ENCODE peak calls at places on chromosomes 13 and 19, in four cellular contexts. K is MM.1S; Y is fibroblast of lung; M is CD8-positive, alpha-beta T cell. Z is an unnamed sample. For H3K27me3, the result is how much of the 10 kb centered on the place peaks cover.

GRCh38 chr13:112779856-112780604 is 90.2 kb downstream of the ATP11A start:
- DNase-seq in M (no peak), K (no peak), Y (no peak), Z (no peak)

GRCh38 chr13:65808061-65808460 is 1422.1 kb downstream of the PCDH9 start:
- DNase-seq in K (no peak), M (no peak), Y (peak), Z (no peak)

GRCh38 chr19:45508931-45509691 is 1.8 kb downstream of the VASP start:
- DNase-seq in Y (peak), K (peak), M (no peak), Z (peak)

GRCh38 chr13:32229443-32229842 is 85.7 kb downstream of the ZAR1L start:
- DNase-seq in Y (no peak), M (no peak), K (no peak), Z (no peak)

GRCh38 chr13:107233541-107233940 is 665.6 kb upstream of the ARGLU1 start:
- DNase-seq in M (no peak), K (no peak), Y (no peak), Z (no peak)

GRCh38 chr19:45103200-45103624 is 10.2 kb downstream of the PPP1R37 start:
- DNase-seq in K (no peak), M (no peak), Y (peak), Z (peak)

GRCh38 chr19:14091885-14092462 is 1.4 kb upstream of the SAMD1 start:
- DNase-seq in K (no peak), Y (no peak), M (no peak), Z (no peak)

GRCh38 chr13:83618966-83619365 is 263.3 kb downstream of the SLITRK1 start:
- DNase-seq in M (no peak), K (no peak), Y (peak), Z (no peak)

GRCh38 chr13:36998624-36999041 is 507 bp downstream of the ALG5 start:
- DNase-seq in Y (no peak), M (no peak), K (peak), Z (no peak)

GRCh38 chr13:27423333-27423732 is 1.1 kb upstream of the GTF3A start:
- DNase-seq in K (no peak), M (no peak), Y (no peak), Z (no peak)

GRCh38 chr19:35247526-35248309 is 1.1 kb upstream of the LSR start:
- DNase-seq in M (no peak), K (peak), Y (no peak), Z (peak)

GRCh38 chr13:27355894-27356293 is 68.5 kb upstream of the GTF3A start:
- DNase-seq in K (no peak), Y (no peak), M (no peak), Z (no peak)

GRCh38 chr19:43395561-43395960 is 19.1 kb upstream of the TEX101 start:
- DNase-seq in K (no peak), M (no peak), Y (no peak), Z (no peak)

GRCh38 chr19:10292789-10293636 is 3.3 kb downstream of the ICAM5 start:
- DNase-seq in M (no peak), Y (no peak), K (no peak), Z (no peak)
- H3K27me3 ChIP-seq in M (half or more), Y (under half), K (under half), Z (half or more)

GRCh38 chr19:4029247-4029614 is 21.7 kb downstream of the PIAS4 start:
- DNase-seq in Y (no peak), K (no peak), M (no peak), Z (no peak)

GRCh38 chr19:4028334-4029246 is 21.1 kb downstream of the PIAS4 start:
- DNase-seq in M (no peak), Y (no peak), K (no peak), Z (no peak)

GRCh38 chr19:4027146-4027545 is 19.6 kb downstream of the PIAS4 start:
- DNase-seq in Y (no peak), K (no peak), M (no peak), Z (no peak)

GRCh38 chr19:4023600-4024398 is 16.3 kb downstream of the PIAS4 start:
- DNase-seq in K (no peak), Y (no peak), M (no peak), Z (no peak)

DNA sequence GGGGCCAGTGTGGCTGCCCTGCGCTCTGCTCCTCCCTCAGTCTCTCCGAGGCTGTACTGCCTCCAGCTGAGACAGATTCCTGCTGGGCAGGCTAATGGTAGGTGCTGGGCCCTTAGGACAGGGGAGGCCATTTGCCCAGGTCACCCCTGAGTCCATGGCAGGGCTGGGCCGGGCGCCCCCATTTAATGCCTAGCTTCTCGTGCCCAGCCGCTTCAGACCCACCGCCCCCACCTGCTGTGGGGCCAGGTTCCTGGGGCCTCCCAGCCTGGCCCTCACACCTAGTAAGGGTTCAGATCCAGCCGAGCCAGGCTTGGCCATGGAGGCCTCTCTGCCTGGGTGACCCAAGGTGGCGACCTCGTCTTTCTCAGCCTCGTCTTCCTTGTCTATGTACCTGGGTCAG is 17.8 kb downstream of the PIAS4 start:
- DNase-seq in M (no peak), K (no peak), Y (no peak), Z (no peak)
- H3K27me3 ChIP-seq in M (under half), K (under half), Y (under half), Z (under half)

GRCh38 chr19:17802137-17802858 is 7.4 kb downstream of the B3GNT3 start:
- DNase-seq in K (no peak), M (no peak), Y (no peak), Z (no peak)
- H3K27me3 ChIP-seq in K (half or more), M (under half), Y (under half), Z (under half)

GRCh38 chr19:4151623-4152022 is 1.8 kb upstream of the CREB3L3 start:
- DNase-seq in Y (no peak), M (no peak), K (no peak), Z (no peak)
- H3K27me3 ChIP-seq in Y (under half), M (under half), K (half or more), Z (under half)

GRCh38 chr19:54415901-54416621 is 797 bp downstream of the TTYH1 start:
- DNase-seq in M (no peak), K (no peak), Y (no peak), Z (no peak)
- H3K27me3 ChIP-seq in M (under half), K (half or more), Y (under half), Z (under half)

GRCh38 chr13:51541809-51542258 is 42.4 kb upstream of the WDFY2 start:
- DNase-seq in K (no peak), Y (no peak), M (no peak), Z (no peak)
- H3K27me3 ChIP-seq in K (under half), Y (under half), M (under half), Z (under half)

DNA sequence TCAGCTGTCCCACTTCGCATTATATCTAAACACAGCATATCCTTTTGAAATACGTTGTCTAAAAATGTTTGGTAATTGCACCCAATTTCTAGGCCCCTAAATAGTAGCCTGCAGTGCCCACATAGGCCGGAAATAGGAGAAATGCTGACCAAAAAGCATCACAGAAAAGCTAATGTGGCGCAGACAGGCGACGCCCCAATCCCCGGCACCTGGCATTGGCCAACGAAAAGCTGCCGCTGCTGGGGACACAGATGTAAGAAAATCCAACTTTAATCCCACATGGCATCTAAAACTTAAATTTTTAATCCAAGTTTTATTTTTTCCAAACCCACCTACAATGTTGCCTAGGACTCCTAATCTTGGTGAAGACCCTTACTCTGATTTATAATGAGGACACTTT is 4.0 kb downstream of the SAFB2 start:
- DNase-seq in Y (no peak), M (no peak), K (no peak), Z (no peak)
- H3K27me3 ChIP-seq in Y (under half), M (under half), K (under half), Z (under half)

DNA sequence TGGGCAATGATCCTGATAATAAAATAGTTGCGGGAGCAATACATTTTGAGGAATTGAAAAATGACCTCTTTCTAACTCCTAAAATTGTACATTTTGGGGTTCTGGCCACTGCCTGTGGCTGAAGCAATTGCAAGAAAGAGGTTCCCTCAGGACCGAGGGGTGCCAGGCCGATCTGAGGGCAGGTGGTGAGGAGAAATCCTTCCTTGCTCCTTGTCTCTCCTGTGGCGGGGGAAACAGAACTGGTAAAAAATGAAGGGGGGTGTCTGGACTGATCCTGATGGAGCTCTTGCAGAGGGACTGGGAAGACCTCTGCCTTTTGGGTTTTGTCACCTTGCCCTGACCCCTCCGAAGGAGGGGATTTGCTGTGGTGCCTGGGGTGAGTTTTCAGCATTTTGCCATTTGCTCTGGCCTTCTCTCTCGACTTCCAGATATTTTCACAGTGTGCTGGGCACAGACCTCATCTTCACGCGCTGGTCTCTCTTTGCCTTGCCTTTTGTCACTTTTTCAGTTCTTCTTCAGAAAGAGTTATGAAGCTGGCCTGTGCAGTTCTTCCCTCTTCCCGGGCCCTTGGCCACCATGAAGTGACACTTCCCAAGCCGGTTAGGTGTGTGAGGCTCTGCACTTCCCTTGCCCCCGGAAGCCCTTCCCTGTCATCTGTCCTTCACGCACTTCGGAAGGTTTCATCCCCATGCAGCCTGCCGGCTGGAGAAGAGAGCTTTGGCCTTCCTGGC is 22.2 kb downstream of the NFIX start:
- DNase-seq in Y (peak), M (no peak), K (no peak), Z (no peak)
- H3K27me3 ChIP-seq in Y (under half), M (under half), K (half or more), Z (under half)

DNA sequence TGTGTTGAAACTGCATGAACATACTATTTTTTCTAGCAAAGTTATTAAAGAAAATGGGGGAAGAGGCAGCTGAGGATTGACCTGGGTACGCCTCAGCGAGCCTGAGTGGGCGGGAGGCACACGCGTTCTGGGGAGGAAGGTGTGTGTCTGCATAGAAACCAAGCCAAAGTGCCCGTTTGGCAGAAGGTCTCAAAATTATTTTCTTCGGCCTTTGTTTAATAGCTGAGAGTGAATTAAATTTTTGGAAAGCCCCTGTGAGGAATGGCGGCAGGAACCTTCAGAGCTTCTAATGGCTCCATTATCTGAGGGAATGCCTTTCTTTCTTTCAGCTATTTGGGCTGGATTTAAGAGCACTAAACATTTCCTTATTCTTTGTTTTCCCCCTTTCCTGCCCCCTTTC is 5.2 kb downstream of the ZIC2 start:
- DNase-seq in Y (no peak), M (no peak), K (no peak), Z (no peak)
- H3K27me3 ChIP-seq in Y (half or more), M (half or more), K (under half), Z (half or more)

GRCh38 chr19:8641221-8641907 is 10.9 kb downstream of the NFILZ start:
- DNase-seq in Y (no peak), K (no peak), M (no peak), Z (no peak)
- H3K27me3 ChIP-seq in Y (under half), K (half or more), M (under half), Z (under half)